ENCODE peak calls at places on chromosome 18, in eight cellular contexts. One of them, this sample, is unnamed.
A peak's percentile ranks its signal among the peaks of the same experiment; 100 is the strongest.

GRCh38 chr18:31612124-31612523 is 20.4 kb downstream of the TTR start:
- DNase-seq in stimulated activated CD8-positive, alpha-beta memory T cell treated with anti-CD3 and anti-CD28 coated beads, Interleukin-7, amount 100 ng/mL, for 24 hours: no peak
- DNase-seq in GM20000: no peak
- DNase-seq in naive thymus-derived CD8-positive, alpha-beta T cell: no peak
- DNase-seq in fibroblast of the aortic adventitia: no peak
- DNase-seq in NCI-H2029: no peak
- DNase-seq in GOT3: no peak
- DNase-seq in Kasumi-1: no peak
- DNase-seq in this sample: no peak

GRCh38 chr18:12076424-12077140 is 17.1 kb upstream of the ANKRD62 start:
- DNase-seq in stimulated activated CD8-positive, alpha-beta memory T cell treated with anti-CD3 and anti-CD28 coated beads, Interleukin-7, amount 100 ng/mL, for 24 hours: no peak
- DNase-seq in GM20000: peak; percentile 75
- DNase-seq in naive thymus-derived CD8-positive, alpha-beta T cell: no peak
- DNase-seq in fibroblast of the aortic adventitia: peak; percentile 14
- DNase-seq in NCI-H2029: no peak
- DNase-seq in GOT3: no peak
- DNase-seq in Kasumi-1: peak; percentile 20
- DNase-seq in this sample: no peak

GRCh38 chr18:46155652-46156051 is 51.5 kb downstream of the HAUS1 start:
- DNase-seq in stimulated activated CD8-positive, alpha-beta memory T cell treated with anti-CD3 and anti-CD28 coated beads, Interleukin-7, amount 100 ng/mL, for 24 hours: no peak
- DNase-seq in GM20000: no peak
- DNase-seq in naive thymus-derived CD8-positive, alpha-beta T cell: peak; percentile 41
- DNase-seq in fibroblast of the aortic adventitia: peak; percentile 93
- DNase-seq in NCI-H2029: no peak
- DNase-seq in GOT3: peak; percentile 1
- DNase-seq in Kasumi-1: no peak
- DNase-seq in this sample: peak; percentile 67

GRCh38 chr18:9931146-9931545 is 17.3 kb downstream of the VAPA start:
- DNase-seq in stimulated activated CD8-positive, alpha-beta memory T cell treated with anti-CD3 and anti-CD28 coated beads, Interleukin-7, amount 100 ng/mL, for 24 hours: no peak
- DNase-seq in GM20000: no peak
- DNase-seq in naive thymus-derived CD8-positive, alpha-beta T cell: no peak
- DNase-seq in fibroblast of the aortic adventitia: no peak
- DNase-seq in NCI-H2029: no peak
- DNase-seq in GOT3: no peak
- DNase-seq in Kasumi-1: no peak
- DNase-seq in this sample: no peak

GRCh38 chr18:76494541-76495403 is at the start of gene ZNF516:
- DNase-seq in stimulated activated CD8-positive, alpha-beta memory T cell treated with anti-CD3 and anti-CD28 coated beads, Interleukin-7, amount 100 ng/mL, for 24 hours: no peak
- DNase-seq in GM20000: peak; percentile 66
- DNase-seq in naive thymus-derived CD8-positive, alpha-beta T cell: no peak
- DNase-seq in fibroblast of the aortic adventitia: peak; percentile 23
- DNase-seq in NCI-H2029: no peak
- DNase-seq in GOT3: no peak
- DNase-seq in Kasumi-1: peak; percentile 26
- DNase-seq in this sample: no peak

GRCh38 chr18:58321986-58322385 is 278.0 kb downstream of the NEDD4L start:
- DNase-seq in stimulated activated CD8-positive, alpha-beta memory T cell treated with anti-CD3 and anti-CD28 coated beads, Interleukin-7, amount 100 ng/mL, for 24 hours: no peak
- DNase-seq in GM20000: peak; percentile 80
- DNase-seq in naive thymus-derived CD8-positive, alpha-beta T cell: peak; percentile 34
- DNase-seq in fibroblast of the aortic adventitia: peak; percentile 84
- DNase-seq in NCI-H2029: peak; percentile 75
- DNase-seq in GOT3: no peak
- DNase-seq in Kasumi-1: peak; percentile 59
- DNase-seq in this sample: peak; percentile 65

GRCh38 chr18:35050004-35050623 is 8.9 kb downstream of the MAPRE2 start:
- DNase-seq in stimulated activated CD8-positive, alpha-beta memory T cell treated with anti-CD3 and anti-CD28 coated beads, Interleukin-7, amount 100 ng/mL, for 24 hours: no peak
- DNase-seq in GM20000: no peak
- DNase-seq in naive thymus-derived CD8-positive, alpha-beta T cell: no peak
- DNase-seq in fibroblast of the aortic adventitia: no peak
- DNase-seq in NCI-H2029: no peak
- DNase-seq in GOT3: no peak
- DNase-seq in Kasumi-1: no peak
- DNase-seq in this sample: no peak

GRCh38 chr18:70245941-70246537 is 40.6 kb upstream of the RTTN start:
- DNase-seq in stimulated activated CD8-positive, alpha-beta memory T cell treated with anti-CD3 and anti-CD28 coated beads, Interleukin-7, amount 100 ng/mL, for 24 hours: no peak
- DNase-seq in GM20000: no peak
- DNase-seq in naive thymus-derived CD8-positive, alpha-beta T cell: no peak
- DNase-seq in fibroblast of the aortic adventitia: peak; percentile 54
- DNase-seq in NCI-H2029: no peak
- DNase-seq in GOT3: no peak
- DNase-seq in Kasumi-1: peak; percentile 52
- DNase-seq in this sample: no peak

GRCh38 chr18:28114472-28114871 is 62.5 kb downstream of the CDH2 start:
- DNase-seq in stimulated activated CD8-positive, alpha-beta memory T cell treated with anti-CD3 and anti-CD28 coated beads, Interleukin-7, amount 100 ng/mL, for 24 hours: no peak
- DNase-seq in GM20000: no peak
- DNase-seq in naive thymus-derived CD8-positive, alpha-beta T cell: no peak
- DNase-seq in fibroblast of the aortic adventitia: peak; percentile 70
- DNase-seq in NCI-H2029: no peak
- DNase-seq in GOT3: no peak
- DNase-seq in Kasumi-1: no peak
- DNase-seq in this sample: no peak

GRCh38 chr18:79400091-79400590 is 4.4 kb downstream of the NFATC1 start:
- DNase-seq in stimulated activated CD8-positive, alpha-beta memory T cell treated with anti-CD3 and anti-CD28 coated beads, Interleukin-7, amount 100 ng/mL, for 24 hours: peak; percentile 58
- DNase-seq in GM20000: peak; percentile 93
- DNase-seq in naive thymus-derived CD8-positive, alpha-beta T cell: peak; percentile 54
- DNase-seq in fibroblast of the aortic adventitia: peak; percentile 20
- DNase-seq in NCI-H2029: no peak
- DNase-seq in GOT3: no peak
- DNase-seq in Kasumi-1: peak; percentile 14
- DNase-seq in this sample: peak; percentile 51

GRCh38 chr18:61765097-61765496 is 127.7 kb downstream of the RNF152 start:
- DNase-seq in stimulated activated CD8-positive, alpha-beta memory T cell treated with anti-CD3 and anti-CD28 coated beads, Interleukin-7, amount 100 ng/mL, for 24 hours: no peak
- DNase-seq in GM20000: no peak
- DNase-seq in naive thymus-derived CD8-positive, alpha-beta T cell: no peak
- DNase-seq in fibroblast of the aortic adventitia: peak; percentile 79
- DNase-seq in NCI-H2029: no peak
- DNase-seq in GOT3: no peak
- DNase-seq in Kasumi-1: no peak
- DNase-seq in this sample: no peak

GRCh38 chr18:26406294-26406693 is 142.1 kb downstream of the KCTD1 start:
- DNase-seq in stimulated activated CD8-positive, alpha-beta memory T cell treated with anti-CD3 and anti-CD28 coated beads, Interleukin-7, amount 100 ng/mL, for 24 hours: no peak
- DNase-seq in GM20000: no peak
- DNase-seq in naive thymus-derived CD8-positive, alpha-beta T cell: no peak
- DNase-seq in fibroblast of the aortic adventitia: no peak
- DNase-seq in NCI-H2029: no peak
- DNase-seq in GOT3: no peak
- DNase-seq in Kasumi-1: no peak
- DNase-seq in this sample: no peak

GRCh38 chr18:56431551-56431950 is 206.8 kb downstream of the TXNL1 start:
- DNase-seq in stimulated activated CD8-positive, alpha-beta memory T cell treated with anti-CD3 and anti-CD28 coated beads, Interleukin-7, amount 100 ng/mL, for 24 hours: no peak
- DNase-seq in GM20000: no peak
- DNase-seq in naive thymus-derived CD8-positive, alpha-beta T cell: no peak
- DNase-seq in fibroblast of the aortic adventitia: no peak
- DNase-seq in NCI-H2029: no peak
- DNase-seq in GOT3: no peak
- DNase-seq in Kasumi-1: no peak
- DNase-seq in this sample: no peak

GRCh38 chr18:77081387-77081773 is 51.2 kb downstream of the MBP start:
- DNase-seq in stimulated activated CD8-positive, alpha-beta memory T cell treated with anti-CD3 and anti-CD28 coated beads, Interleukin-7, amount 100 ng/mL, for 24 hours: no peak
- DNase-seq in GM20000: no peak
- DNase-seq in naive thymus-derived CD8-positive, alpha-beta T cell: no peak
- DNase-seq in fibroblast of the aortic adventitia: peak; percentile 81
- DNase-seq in NCI-H2029: no peak
- DNase-seq in GOT3: no peak
- DNase-seq in Kasumi-1: peak; percentile 81
- DNase-seq in this sample: no peak

GRCh38 chr18:59655661-59656060 is 41.6 kb downstream of the CCBE1 start:
- DNase-seq in stimulated activated CD8-positive, alpha-beta memory T cell treated with anti-CD3 and anti-CD28 coated beads, Interleukin-7, amount 100 ng/mL, for 24 hours: no peak
- DNase-seq in GM20000: no peak
- DNase-seq in naive thymus-derived CD8-positive, alpha-beta T cell: no peak
- DNase-seq in fibroblast of the aortic adventitia: no peak
- DNase-seq in NCI-H2029: no peak
- DNase-seq in GOT3: no peak
- DNase-seq in Kasumi-1: no peak
- DNase-seq in this sample: no peak

GRCh38 chr18:73756256-73757091 is 391.2 kb downstream of the FBXO15 start:
- DNase-seq in stimulated activated CD8-positive, alpha-beta memory T cell treated with anti-CD3 and anti-CD28 coated beads, Interleukin-7, amount 100 ng/mL, for 24 hours: no peak
- DNase-seq in GM20000: no peak
- DNase-seq in naive thymus-derived CD8-positive, alpha-beta T cell: no peak
- DNase-seq in fibroblast of the aortic adventitia: no peak
- DNase-seq in NCI-H2029: peak; percentile 27
- DNase-seq in GOT3: no peak
- DNase-seq in Kasumi-1: no peak
- DNase-seq in this sample: no peak

GRCh38 chr18:65907281-65907680 is 156.5 kb downstream of the CDH7 start:
- DNase-seq in stimulated activated CD8-positive, alpha-beta memory T cell treated with anti-CD3 and anti-CD28 coated beads, Interleukin-7, amount 100 ng/mL, for 24 hours: no peak
- DNase-seq in GM20000: no peak
- DNase-seq in naive thymus-derived CD8-positive, alpha-beta T cell: no peak
- DNase-seq in fibroblast of the aortic adventitia: no peak
- DNase-seq in NCI-H2029: no peak
- DNase-seq in GOT3: no peak
- DNase-seq in Kasumi-1: no peak
- DNase-seq in this sample: no peak

GRCh38 chr18:24003903-24004640 is 10.5 kb upstream of the TTC39C start:
- DNase-seq in stimulated activated CD8-positive, alpha-beta memory T cell treated with anti-CD3 and anti-CD28 coated beads, Interleukin-7, amount 100 ng/mL, for 24 hours: no peak
- DNase-seq in GM20000: no peak
- DNase-seq in naive thymus-derived CD8-positive, alpha-beta T cell: no peak
- DNase-seq in fibroblast of the aortic adventitia: no peak
- DNase-seq in NCI-H2029: no peak
- DNase-seq in GOT3: no peak
- DNase-seq in Kasumi-1: no peak
- DNase-seq in this sample: no peak

GRCh38 chr18:35121531-35121930 is 80.3 kb downstream of the MAPRE2 start:
- DNase-seq in stimulated activated CD8-positive, alpha-beta memory T cell treated with anti-CD3 and anti-CD28 coated beads, Interleukin-7, amount 100 ng/mL, for 24 hours: no peak
- DNase-seq in GM20000: no peak
- DNase-seq in naive thymus-derived CD8-positive, alpha-beta T cell: no peak
- DNase-seq in fibroblast of the aortic adventitia: no peak
- DNase-seq in NCI-H2029: no peak
- DNase-seq in GOT3: no peak
- DNase-seq in Kasumi-1: no peak
- DNase-seq in this sample: no peak

GRCh38 chr18:3720818-3721545 is 271.0 kb downstream of the TGIF1 start:
- DNase-seq in stimulated activated CD8-positive, alpha-beta memory T cell treated with anti-CD3 and anti-CD28 coated beads, Interleukin-7, amount 100 ng/mL, for 24 hours: no peak
- DNase-seq in GM20000: no peak
- DNase-seq in naive thymus-derived CD8-positive, alpha-beta T cell: no peak
- DNase-seq in fibroblast of the aortic adventitia: no peak
- DNase-seq in NCI-H2029: no peak
- DNase-seq in GOT3: no peak
- DNase-seq in Kasumi-1: no peak
- DNase-seq in this sample: no peak

GRCh38 chr18:58241877-58242276 is 197.9 kb downstream of the NEDD4L start:
- DNase-seq in stimulated activated CD8-positive, alpha-beta memory T cell treated with anti-CD3 and anti-CD28 coated beads, Interleukin-7, amount 100 ng/mL, for 24 hours: no peak
- DNase-seq in GM20000: no peak
- DNase-seq in naive thymus-derived CD8-positive, alpha-beta T cell: no peak
- DNase-seq in fibroblast of the aortic adventitia: peak; percentile 90
- DNase-seq in NCI-H2029: peak; percentile 37
- DNase-seq in GOT3: peak; percentile 38
- DNase-seq in Kasumi-1: no peak
- DNase-seq in this sample: no peak

GRCh38 chr18:58768293-58768974 is 96.2 kb upstream of the ZNF532 start:
- DNase-seq in stimulated activated CD8-positive, alpha-beta memory T cell treated with anti-CD3 and anti-CD28 coated beads, Interleukin-7, amount 100 ng/mL, for 24 hours: peak; percentile 29
- DNase-seq in GM20000: peak; percentile 82
- DNase-seq in naive thymus-derived CD8-positive, alpha-beta T cell: peak; percentile 47
- DNase-seq in fibroblast of the aortic adventitia: peak; percentile 43
- DNase-seq in NCI-H2029: peak; percentile 65
- DNase-seq in GOT3: peak; percentile 33
- DNase-seq in Kasumi-1: peak; percentile 52
- DNase-seq in this sample: peak; percentile 50

This sample was measured in central memory CD4-positive, alpha-beta T cell.